ENCODE peak calls at places on chromosomes 4 and X, in seven cellular contexts. One of them, this sample, is unnamed.

GRCh38 chr4:72582853-72583252 is 13.8 kb upstream of the ADAMTS3 start:
- DNase-seq in neuronal stem cell: no peak
- DNase-seq in occipital lobe: no peak
- DNase-seq in activated CD8-positive, alpha-beta T cell treated with anti-CD3 and anti-CD28 coated beads for 36 hours: no peak
- DNase-seq in BJ: no peak
- DNase-seq in progenitor cell of endocrine pancreas: no peak
- DNase-seq in hypothalamus: no peak
- DNase-seq in this sample: no peak

GRCh38 chrX:100863326-100863854 is 10.8 kb downstream of the NOX1 start:
- DNase-seq in neuronal stem cell: no peak
- DNase-seq in activated CD8-positive, alpha-beta T cell treated with anti-CD3 and anti-CD28 coated beads for 36 hours: no peak
- DNase-seq in hypothalamus: no peak
- DNase-seq in occipital lobe: no peak
- DNase-seq in progenitor cell of endocrine pancreas: no peak
- DNase-seq in BJ: no peak
- DNase-seq in this sample: peak

GRCh38 chr4:142097015-142097414 is 460.6 kb downstream of the IL15 start:
- DNase-seq in activated CD8-positive, alpha-beta T cell treated with anti-CD3 and anti-CD28 coated beads for 36 hours: no peak
- DNase-seq in progenitor cell of endocrine pancreas: no peak
- DNase-seq in neuronal stem cell: no peak
- DNase-seq in occipital lobe: no peak
- DNase-seq in BJ: no peak
- DNase-seq in hypothalamus: no peak
- DNase-seq in this sample: no peak

GRCh38 chr4:118352843-118353373 is at the start of gene PRSS12:
- DNase-seq in BJ: no peak
- DNase-seq in occipital lobe: no peak
- DNase-seq in progenitor cell of endocrine pancreas: peak
- DNase-seq in activated CD8-positive, alpha-beta T cell treated with anti-CD3 and anti-CD28 coated beads for 36 hours: peak
- DNase-seq in neuronal stem cell: peak
- DNase-seq in hypothalamus: no peak
- DNase-seq in this sample: peak

GRCh38 chrX:107729558-107730297 is 45.9 kb downstream of the TSC22D3 start:
- DNase-seq in activated CD8-positive, alpha-beta T cell treated with anti-CD3 and anti-CD28 coated beads for 36 hours: peak
- DNase-seq in occipital lobe: no peak
- DNase-seq in BJ: no peak
- DNase-seq in hypothalamus: no peak
- DNase-seq in progenitor cell of endocrine pancreas: no peak
- DNase-seq in neuronal stem cell: no peak
- DNase-seq in this sample: peak

GRCh38 chrX:11531226-11531625 is 134.5 kb downstream of the ARHGAP6 start:
- DNase-seq in BJ: no peak
- DNase-seq in hypothalamus: no peak
- DNase-seq in neuronal stem cell: no peak
- DNase-seq in progenitor cell of endocrine pancreas: no peak
- DNase-seq in occipital lobe: no peak
- DNase-seq in activated CD8-positive, alpha-beta T cell treated with anti-CD3 and anti-CD28 coated beads for 36 hours: no peak
- DNase-seq in this sample: peak

GRCh38 chr4:4397441-4397819 is 10.5 kb downstream of the NSG1 start:
- DNase-seq in activated CD8-positive, alpha-beta T cell treated with anti-CD3 and anti-CD28 coated beads for 36 hours: no peak
- DNase-seq in progenitor cell of endocrine pancreas: no peak
- DNase-seq in occipital lobe: no peak
- DNase-seq in hypothalamus: no peak
- DNase-seq in BJ: no peak
- DNase-seq in neuronal stem cell: no peak
- DNase-seq in this sample: no peak

GRCh38 chrX:53039239-53039638 is 9.3 kb upstream of the GPR173 start:
- DNase-seq in hypothalamus: no peak
- DNase-seq in progenitor cell of endocrine pancreas: no peak
- DNase-seq in BJ: no peak
- DNase-seq in activated CD8-positive, alpha-beta T cell treated with anti-CD3 and anti-CD28 coated beads for 36 hours: no peak
- DNase-seq in neuronal stem cell: no peak
- DNase-seq in occipital lobe: no peak
- DNase-seq in this sample: no peak

GRCh38 chrX:47030339-47030738 is 47.9 kb upstream of the RGN start:
- DNase-seq in hypothalamus: no peak
- DNase-seq in progenitor cell of endocrine pancreas: no peak
- DNase-seq in occipital lobe: no peak
- DNase-seq in activated CD8-positive, alpha-beta T cell treated with anti-CD3 and anti-CD28 coated beads for 36 hours: peak
- DNase-seq in neuronal stem cell: peak
- DNase-seq in BJ: no peak
- DNase-seq in this sample: peak

This sample was measured in cardiac muscle cell.